ENCODE peak calls at places on chromosomes 1 and 21, in seven cellular contexts. Q is left lung, Z is astrocyte, O is A549, E is transverse colon, V is AG04450, C is OCI-LY7. M is an unnamed sample.

GRCh38 chr1:75083848-75084514 is 50.2 kb upstream of the LHX8 start:
- DNase-seq in O (no peak), C (no peak), E (no peak), Q (no peak), Z (peak), V (no peak), M (no peak)

GRCh38 chr1:10866314-10867091 is 70.1 kb upstream of the CASZ1 start:
- DNase-seq in Q (no peak), C (peak), V (no peak), E (peak), O (no peak), Z (peak), M (no peak)

GRCh38 chr1:179548666-179549367 is 26.9 kb downstream of the NPHS2 start:
- DNase-seq in V (no peak), Q (no peak), Z (no peak), E (no peak), O (no peak), C (no peak), M (no peak)

GRCh38 chr1:178282949-178283367 is 189.1 kb downstream of the RASAL2 start:
- DNase-seq in C (no peak), Z (peak), O (peak), V (peak), E (no peak), Q (no peak), M (no peak)

GRCh38 chr1:54850737-54851136 is 36.3 kb downstream of the DHCR24 start:
- DNase-seq in C (no peak), E (no peak), V (peak), O (no peak), Z (peak), Q (no peak), M (no peak)

GRCh38 chr1:20184997-20185833 is 681 bp upstream of the UBXN10 start:
- DNase-seq in V (no peak), Z (no peak), E (no peak), Q (no peak), C (no peak), O (no peak), M (peak)

GRCh38 chr21:16125274-16125673 is 395.5 kb downstream of the USP25 start:
- DNase-seq in C (no peak), O (no peak), E (no peak), Z (no peak), Q (no peak), V (no peak), M (no peak)

GRCh38 chr1:209375681-209376360 is 207.7 kb upstream of the CAMK1G start:
- DNase-seq in Q (no peak), C (no peak), O (no peak), Z (peak), V (no peak), E (no peak), M (no peak)

GRCh38 chr1:211648980-211649934 is 26.2 kb downstream of the NEK2 start:
- DNase-seq in V (no peak), O (peak), C (peak), E (peak), Q (no peak), Z (no peak), M (peak)

GRCh38 chr1:230138561-230139239 is 71.7 kb downstream of the GALNT2 start:
- DNase-seq in C (no peak), O (no peak), E (no peak), Q (no peak), Z (no peak), V (no peak), M (no peak)

GRCh38 chr1:86940599-86940998 is 26.2 kb downstream of the HS2ST1 start:
- DNase-seq in E (no peak), O (no peak), C (no peak), Z (no peak), V (no peak), Q (no peak), M (no peak)

GRCh38 chr1:36380003-36380631 is 5.6 kb downstream of the STK40 start:
- DNase-seq in Q (no peak), V (no peak), E (no peak), O (no peak), C (no peak), Z (no peak), M (no peak)

GRCh38 chr1:152190589-152190988 is 31.6 kb upstream of the RPTN start:
- DNase-seq in C (no peak), E (no peak), V (no peak), Z (peak), O (no peak), Q (no peak), M (no peak)

GRCh38 chr1:165598676-165599059 is 32.4 kb upstream of the MGST3 start:
- DNase-seq in C (no peak), Z (no peak), V (no peak), Q (no peak), E (no peak), O (no peak), M (no peak)

GRCh38 chr1:209387271-209387968 is 196.1 kb upstream of the CAMK1G start:
- DNase-seq in O (no peak), V (no peak), Q (no peak), E (no peak), Z (no peak), C (no peak), M (no peak)

GRCh38 chr21:42593007-42593814 is 60.2 kb upstream of the PDE9A start:
- DNase-seq in O (peak), C (peak), E (peak), Z (no peak), V (no peak), Q (peak), M (peak)

GRCh38 chr21:14482165-14482564 is 64.0 kb downstream of the SAMSN1 start:
- DNase-seq in C (no peak), V (no peak), O (no peak), E (no peak), Q (no peak), Z (no peak), M (no peak)

GRCh38 chr21:20822559-20823133 is 175.6 kb upstream of the NCAM2 start:
- DNase-seq in E (no peak), Z (no peak), C (no peak), Q (no peak), V (no peak), O (no peak), M (no peak)

GRCh38 chr1:148435406-148435805 is 47.7 kb downstream of the PPIAL4G start:
- DNase-seq in Q (no peak), O (no peak), E (no peak), C (no peak), Z (no peak), V (no peak), M (no peak)

GRCh38 chr1:234154320-234155251 is 218.7 kb upstream of the COA6 start:
- DNase-seq in C (peak), O (peak), E (no peak), Q (no peak), V (peak), Z (peak), M (peak)

GRCh38 chr1:91555074-91555730 is 54.6 kb downstream of the CDC7 start:
- DNase-seq in O (no peak), C (no peak), Q (no peak), Z (peak), V (no peak), E (no peak), M (no peak)

GRCh38 chr1:97524211-97524610 is 396.6 kb downstream of the DPYD start:
- DNase-seq in Z (peak), V (no peak), E (no peak), C (no peak), O (no peak), Q (no peak), M (no peak)

GRCh38 chr1:1357871-1358432 is 403 bp downstream of the MXRA8 start:
- DNase-seq in O (no peak), V (no peak), C (no peak), Z (peak), E (no peak), Q (no peak), M (no peak)
- H3K4me3 ChIP-seq in O (no peak), V (peak), C (no peak), Z (peak), E (peak), Q (peak), M (no peak)

DNA sequence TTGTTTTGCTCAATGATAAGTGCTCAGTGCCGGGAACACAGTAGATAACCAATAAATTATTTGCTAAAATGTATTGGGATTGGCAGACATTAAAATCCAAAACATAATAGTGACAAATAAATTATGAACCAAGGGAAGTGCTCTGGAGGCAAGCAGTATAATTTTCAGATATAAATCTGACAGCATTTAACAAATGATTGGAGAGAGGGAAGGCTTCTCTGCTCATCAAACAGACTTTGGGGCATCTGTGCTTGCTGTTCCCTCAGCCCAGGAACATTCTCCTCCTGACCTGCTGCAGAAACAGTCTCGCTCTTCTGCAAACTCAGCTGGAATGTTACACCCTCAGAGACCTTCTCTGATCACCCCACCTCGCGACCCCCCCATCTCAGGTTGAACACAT is 2.2 kb downstream of the CD46 start:
- DNase-seq in V (no peak), Q (no peak), O (no peak), E (no peak), Z (no peak), C (no peak), M (no peak)
- H3K27ac ChIP-seq in V (no peak), Q (no peak), O (no peak), E (no peak), Z (no peak), C (no peak), M (no peak)

DNA sequence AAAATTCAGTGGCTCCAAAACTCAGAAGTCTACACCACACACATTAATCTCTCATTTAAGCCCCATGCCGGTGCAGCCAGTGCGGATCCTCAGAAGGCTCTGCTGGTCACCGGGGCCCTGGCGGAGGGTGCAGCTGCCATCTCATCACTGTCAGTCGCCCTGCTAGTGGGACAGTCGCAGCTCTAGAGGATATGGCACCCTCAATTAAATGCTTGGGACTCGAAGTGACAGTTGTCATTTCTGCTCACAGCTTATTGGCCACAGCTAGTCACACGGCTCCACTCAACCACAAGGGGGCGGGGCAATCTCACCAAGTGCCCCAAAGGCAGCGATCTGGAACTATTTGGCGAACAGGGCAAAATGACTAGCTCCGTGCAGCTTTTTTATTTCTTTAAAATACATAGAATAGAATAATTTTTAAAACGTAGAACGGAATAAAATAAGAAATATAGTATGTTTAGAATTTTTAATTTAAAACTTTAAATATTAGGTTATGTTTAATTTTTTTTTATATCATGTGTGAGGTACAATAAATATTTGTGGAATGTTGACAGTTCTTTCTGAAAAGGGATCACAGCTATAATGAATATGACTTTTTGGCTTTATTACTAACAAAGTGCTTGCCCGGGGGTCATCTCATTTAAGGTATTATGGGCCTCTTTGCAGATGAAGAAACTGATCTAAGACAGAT is 8.0 kb upstream of the MAN1C1 start:
- DNase-seq in C (peak), Q (peak), E (peak), O (peak), Z (peak), V (no peak), M (peak)
- H3K4me3 ChIP-seq in C (no peak), Q (no peak), E (no peak), O (no peak), Z (no peak), V (no peak), M (no peak)

GRCh38 chr1:153260980-153261792 is 1.7 kb downstream of the LORICRIN start:
- DNase-seq in Z (peak), C (no peak), V (no peak), E (no peak), O (no peak), Q (peak), M (peak)

GRCh38 chr1:153261793-153262371 is 2.4 kb downstream of the LORICRIN start:
- DNase-seq in C (no peak), O (no peak), V (no peak), Z (no peak), Q (no peak), E (no peak), M (no peak)

GRCh38 chr1:153260473-153260979 is 1.0 kb downstream of the LORICRIN start:
- DNase-seq in Q (no peak), C (no peak), E (no peak), V (no peak), Z (peak), O (no peak), M (peak)

GRCh38 chr1:153262462-153263157 is 3.1 kb downstream of the LORICRIN start:
- DNase-seq in E (no peak), C (no peak), Q (no peak), V (no peak), O (no peak), Z (no peak), M (no peak)

GRCh38 chr1:153259387-153259786 is at the start of gene LORICRIN:
- DNase-seq in V (no peak), Z (no peak), O (no peak), Q (no peak), C (no peak), E (no peak), M (no peak)
- H3K27ac ChIP-seq in V (no peak), Z (no peak), O (no peak), Q (no peak), C (no peak), E (no peak), M (no peak)

GRCh38 chr21:44846201-44846484 is 27.3 kb downstream of the PTTG1IP start:
- DNase-seq in V (no peak), Q (no peak), E (no peak), Z (no peak), C (no peak), O (no peak), M (peak)

GRCh38 chr21:44844256-44844655 is 26.4 kb upstream of the SUMO3 start:
- DNase-seq in Z (no peak), E (no peak), C (no peak), O (no peak), Q (no peak), V (no peak), M (no peak)

GRCh38 chr21:44847261-44848056 is 26.0 kb downstream of the PTTG1IP start:
- DNase-seq in V (no peak), O (no peak), Q (no peak), Z (no peak), C (no peak), E (no peak), M (no peak)

GRCh38 chr21:44846485-44847260 is 26.8 kb downstream of the PTTG1IP start:
- DNase-seq in C (no peak), V (no peak), O (no peak), Q (peak), Z (peak), E (peak), M (no peak)

GRCh38 chr21:44845418-44846200 is 27.7 kb upstream of the SUMO3 start:
- DNase-seq in O (peak), C (peak), Z (peak), E (peak), Q (peak), V (no peak), M (peak)
- H3K4me3 ChIP-seq in O (peak), C (no peak), Z (no peak), E (no peak), Q (peak), V (peak), M (peak)

DNA sequence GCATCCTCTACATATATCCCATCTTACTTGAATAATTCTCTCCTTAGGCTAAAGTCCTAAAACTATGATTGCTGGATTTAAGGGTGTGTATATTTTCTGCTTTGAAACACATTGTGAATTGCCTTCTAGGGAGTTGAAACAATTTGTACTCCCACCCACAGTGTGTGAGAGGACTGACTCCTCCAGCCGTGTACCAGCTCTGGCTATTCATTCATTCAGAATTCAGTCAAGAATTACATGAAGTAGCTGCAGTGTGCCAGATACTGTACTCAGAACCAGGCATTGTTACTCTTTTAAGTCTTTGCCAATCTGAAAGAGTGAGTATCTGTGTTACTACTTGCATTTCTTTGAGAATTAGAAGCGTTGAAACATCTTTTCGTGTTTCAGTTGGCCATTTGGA is 135.0 kb downstream of the DHRS3 start:
- DNase-seq in Z (no peak), E (no peak), V (no peak), O (no peak), C (no peak), Q (no peak), M (no peak)
- H3K27ac ChIP-seq in Z (no peak), E (no peak), V (no peak), O (peak), C (no peak), Q (no peak), M (no peak)

GRCh38 chr21:45972716-45973474 is 8.7 kb upstream of the COL6A1 start:
- DNase-seq in C (no peak), Z (peak), E (peak), O (no peak), Q (peak), V (peak), M (no peak)
- H3K4me3 ChIP-seq in C (no peak), Z (peak), E (peak), O (peak), Q (peak), V (peak), M (peak)

DNA sequence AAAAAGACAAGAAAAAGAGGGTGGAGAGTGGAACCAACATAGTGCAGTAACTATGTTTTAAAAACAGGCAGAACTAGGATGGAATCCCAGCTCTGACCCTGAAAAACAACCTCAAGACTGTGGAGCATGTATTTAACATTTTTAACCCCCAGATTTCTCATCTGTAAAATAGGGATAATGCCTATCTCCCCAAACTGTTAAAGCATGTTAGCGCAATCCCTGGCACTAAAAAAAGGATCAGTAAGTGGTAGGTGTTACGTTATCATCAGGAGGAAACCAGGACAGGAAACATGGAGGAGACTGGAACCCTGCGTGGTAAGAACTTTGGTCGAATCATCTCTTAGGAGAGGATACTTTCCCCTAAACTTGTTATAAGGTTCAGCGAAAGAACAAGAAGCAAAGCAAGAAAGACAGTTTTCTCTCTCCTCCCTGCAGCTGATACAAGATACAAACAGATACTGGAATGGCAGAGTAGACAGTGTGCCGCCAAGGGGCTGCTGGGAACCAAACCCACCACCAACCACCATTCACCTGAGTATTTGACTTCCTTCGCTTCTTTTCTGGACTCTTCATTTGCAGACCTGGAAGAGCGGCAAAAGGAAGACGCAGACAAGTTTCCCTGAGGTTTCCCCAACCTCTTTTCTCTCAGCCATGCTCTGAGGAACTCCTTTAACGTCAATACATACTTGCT is 991 bp downstream of the PYGO2 start:
- DNase-seq in O (no peak), Z (no peak), Q (no peak), C (peak), V (no peak), E (no peak), M (no peak)
- H3K27ac ChIP-seq in O (peak), Z (no peak), Q (peak), C (peak), V (no peak), E (peak), M (peak)

GRCh38 chr1:18200136-18200717 is 92.6 kb downstream of the IGSF21 start:
- DNase-seq in O (no peak), Z (no peak), C (no peak), Q (no peak), V (no peak), E (no peak), M (no peak)

GRCh38 chr1:18197299-18197698 is 89.7 kb downstream of the IGSF21 start:
- DNase-seq in E (no peak), V (no peak), Q (no peak), C (no peak), O (peak), Z (no peak), M (no peak)

GRCh38 chr1:18199462-18199861 is 91.9 kb downstream of the IGSF21 start:
- DNase-seq in C (no peak), Q (no peak), V (no peak), Z (no peak), E (no peak), O (no peak), M (no peak)

GRCh38 chr1:18200918-18201317 is 93.3 kb downstream of the IGSF21 start:
- DNase-seq in O (no peak), Q (no peak), V (no peak), E (no peak), Z (no peak), C (no peak), M (no peak)

DNA sequence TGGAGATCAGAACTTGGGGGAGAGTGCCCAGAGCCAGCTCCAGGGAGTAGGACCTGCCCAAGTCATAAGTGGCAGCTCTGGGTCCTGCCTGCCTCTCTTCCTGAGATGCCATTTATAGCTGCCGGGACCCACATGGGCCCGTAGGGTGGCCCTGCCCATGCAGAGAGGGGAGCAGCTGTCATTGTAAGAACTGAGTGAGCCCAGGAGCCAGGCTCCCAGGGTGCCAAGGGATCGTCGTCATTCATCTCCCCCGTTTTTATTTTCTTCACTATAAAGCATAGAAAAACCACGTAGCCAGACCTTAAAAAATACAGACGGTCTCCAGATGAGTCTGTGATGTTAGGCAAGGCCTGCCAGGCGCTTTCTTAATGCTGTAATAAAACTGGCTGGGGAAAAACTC is 90.6 kb downstream of the IGSF21 start:
- DNase-seq in Q (no peak), O (no peak), E (no peak), C (no peak), Z (no peak), V (no peak), M (no peak)
- H3K4me3 ChIP-seq in Q (no peak), O (no peak), E (no peak), C (no peak), Z (no peak), V (no peak), M (no peak)

GRCh38 chr1:155946633-155947219 is 5.3 kb downstream of the RXFP4 start:
- DNase-seq in Q (no peak), Z (no peak), C (no peak), V (no peak), E (no peak), O (no peak), M (no peak)
- H3K27ac ChIP-seq in Q (no peak), Z (no peak), C (peak), V (no peak), E (peak), O (peak), M (peak)